ENCODE peak calls at places on chromosome 12, in seven cellular contexts. M, K, T, L, N, G and O are unnamed samples.

GRCh38 chr12:124508323-124509096 is 58.9 kb downstream of the NCOR2 start:
- DNase-seq in M (no peak), K (no peak), T (no peak), L (peak), N (no peak), G (no peak), O (no peak)

GRCh38 chr12:4324366-4324765 is 3.4 kb downstream of the TIGAR start:
- DNase-seq in M (no peak), K (no peak), T (no peak), L (no peak), N (no peak), G (no peak), O (no peak)

GRCh38 chr12:41967668-41968649 is 176.7 kb downstream of the GXYLT1 start:
- DNase-seq in M (no peak), K (no peak), T (peak), L (peak), N (no peak), G (no peak), O (peak)

GRCh38 chr12:116164263-116164817 is 113.2 kb downstream of the MED13L start:
- DNase-seq in M (no peak), K (no peak), T (no peak), L (peak), N (no peak), G (no peak), O (peak)

GRCh38 chr12:91483471-91483985 is 300.9 kb upstream of the DCN start:
- DNase-seq in M (no peak), K (no peak), T (peak), L (peak), N (no peak), G (no peak), O (no peak)

GRCh38 chr12:123671876-123672275 is 963 bp downstream of the TCTN2 start:
- DNase-seq in M (no peak), K (no peak), T (no peak), L (peak), N (no peak), G (no peak), O (no peak)

GRCh38 chr12:64064706-64065105 is 157.4 kb downstream of the KICS2 start:
- DNase-seq in M (no peak), K (no peak), T (no peak), L (no peak), N (no peak), G (no peak), O (no peak)

GRCh38 chr12:26777236-26777635 is 55.8 kb downstream of the ITPR2 start:
- DNase-seq in M (no peak), K (no peak), T (no peak), L (no peak), N (no peak), G (no peak), O (no peak)

GRCh38 chr12:121003650-121004049 is 12.6 kb downstream of the C12orf43 start:
- DNase-seq in M (no peak), K (no peak), T (no peak), L (no peak), N (no peak), G (no peak), O (no peak)

GRCh38 chr12:19712041-19712440 is 272.7 kb downstream of the AEBP2 start:
- DNase-seq in M (no peak), K (no peak), T (peak), L (peak), N (no peak), G (no peak), O (no peak)

GRCh38 chr12:113208041-113208934 is 13.0 kb upstream of the TPCN1 start:
- DNase-seq in M (no peak), K (no peak), T (no peak), L (peak), N (peak), G (peak), O (no peak)

GRCh38 chr12:28258998-28259397 is 68.7 kb downstream of the CCDC91 start:
- DNase-seq in M (no peak), K (no peak), T (no peak), L (peak), N (no peak), G (no peak), O (no peak)

GRCh38 chr12:57476993-57477709 is 2.5 kb downstream of the ARHGAP9 start:
- DNase-seq in M (no peak), K (no peak), T (no peak), L (no peak), N (no peak), G (no peak), O (no peak)

GRCh38 chr12:131005161-131006035 is 51.7 kb downstream of the ADGRD1 start:
- DNase-seq in M (no peak), K (no peak), T (no peak), L (no peak), N (no peak), G (no peak), O (no peak)

GRCh38 chr12:131167334-131167733 is 213.6 kb downstream of the ADGRD1 start:
- DNase-seq in M (no peak), K (no peak), T (no peak), L (no peak), N (no peak), G (no peak), O (no peak)

GRCh38 chr12:108620236-108620879 is 13.3 kb downstream of the SELPLG start:
- DNase-seq in M (no peak), K (no peak), T (no peak), L (no peak), N (no peak), G (no peak), O (no peak)